ENCODE peak calls at places on chromosomes 3 and 15, in eight cellular contexts. T is fibroblast of mammary gland, X is sigmoid colon, P is heart left ventricle, S is choroid plexus epithelial cell, C is kidney epithelial cell, Y is astrocyte of the spinal cord, H is pancreas. W is an unnamed sample.

GRCh38 chr3:52983336-52983807 is 62.5 kb downstream of the SFMBT1 start:
- DNase-seq in T (no peak), X (no peak), P (no peak), S (no peak), C (no peak), Y (no peak), H (no peak), W (no peak)

GRCh38 chr3:13688824-13689223 is 139.9 kb downstream of the FBLN2 start:
- DNase-seq in T (no peak), X (no peak), P (no peak), S (no peak), C (no peak), Y (no peak), H (no peak), W (no peak)

GRCh38 chr3:186268616-186269448 is 93.2 kb downstream of the DGKG start:
- DNase-seq in T (peak), X (no peak), P (no peak), S (peak), C (no peak), Y (no peak), H (no peak), W (no peak)

GRCh38 chr3:98812851-98813374 is 49.8 kb downstream of the ST3GAL6 start:
- DNase-seq in T (peak), X (no peak), P (no peak), S (peak), C (no peak), Y (no peak), H (no peak), W (no peak)

GRCh38 chr3:67415504-67415903 is 238.9 kb downstream of the SUCLG2 start:
- DNase-seq in T (peak), X (no peak), P (no peak), S (peak), C (no peak), Y (peak), H (no peak), W (no peak)

GRCh38 chr3:8505621-8506020 is 4.0 kb downstream of the LMCD1 start:
- DNase-seq in T (peak), X (no peak), P (no peak), S (no peak), C (no peak), Y (no peak), H (peak), W (no peak)

GRCh38 chr15:75123395-75123794 is 78.3 kb upstream of the C15orf39 start:
- DNase-seq in T (peak), X (no peak), P (no peak), S (peak), C (no peak), Y (peak), H (no peak), W (no peak)

GRCh38 chr15:68578175-68578959 is 426 bp upstream of the CORO2B start:
- DNase-seq in T (peak), X (peak), P (peak), S (peak), C (no peak), Y (peak), H (peak), W (peak)

GRCh38 chr3:48511551-48511950 is 7.6 kb upstream of the SHISA5 start:
- DNase-seq in T (no peak), X (no peak), P (no peak), S (no peak), C (no peak), Y (no peak), H (no peak), W (no peak)

GRCh38 chr3:142278451-142278850 is 53.1 kb upstream of the GK5 start:
- DNase-seq in T (peak), X (no peak), P (no peak), S (peak), C (no peak), Y (peak), H (no peak), W (no peak)

GRCh38 chr15:50968353-50968752 is 59.9 kb downstream of the AP4E1 start:
- DNase-seq in T (peak), X (no peak), P (no peak), S (peak), C (no peak), Y (no peak), H (no peak), W (no peak)

GRCh38 chr15:69275933-69276565 is 22.7 kb upstream of the PAQR5 start:
- DNase-seq in T (no peak), X (no peak), P (no peak), S (peak), C (no peak), Y (no peak), H (no peak), W (no peak)

GRCh38 chr3:188126931-188127330 is 27.0 kb upstream of the LPP start:
- DNase-seq in T (no peak), X (no peak), P (peak), S (no peak), C (no peak), Y (no peak), H (no peak), W (no peak)
- TF ChIP-seq CTCF in T (no peak), X (no peak), P (no peak), S (no peak), C (no peak), Y (no peak), H (no peak), W (no peak)

GRCh38 chr3:197001972-197002700 is 27.5 kb downstream of the MELTF start:
- DNase-seq in T (peak), X (no peak), P (peak), S (peak), C (no peak), Y (peak), H (peak), W (peak)

GRCh38 chr3:197006446-197006845 is 23.2 kb downstream of the MELTF start:
- DNase-seq in T (no peak), X (no peak), P (no peak), S (no peak), C (no peak), Y (no peak), H (no peak), W (peak)

GRCh38 chr3:197001106-197001971 is 28.3 kb downstream of the MELTF start:
- DNase-seq in T (no peak), X (peak), P (no peak), S (no peak), C (no peak), Y (no peak), H (no peak), W (peak)

GRCh38 chr3:197002701-197003454 is 26.7 kb downstream of the MELTF start:
- DNase-seq in T (peak), X (peak), P (peak), S (peak), C (peak), Y (peak), H (peak), W (peak)

GRCh38 chr3:197003461-197004385 is 25.9 kb downstream of the MELTF start:
- DNase-seq in T (peak), X (no peak), P (no peak), S (no peak), C (no peak), Y (no peak), H (peak), W (peak)
- TF ChIP-seq CTCF in T (no peak), X (no peak), P (no peak), S (no peak), C (no peak), Y (no peak), H (no peak), W (no peak)

GRCh38 chr3:119428538-119428937 is 34.9 kb downstream of the TMEM39A start:
- DNase-seq in T (peak), X (no peak), P (no peak), S (peak), C (no peak), Y (no peak), H (no peak), W (no peak)
- TF ChIP-seq CTCF in T (peak), X (no peak), P (no peak), S (peak), C (no peak), Y (no peak), H (no peak), W (peak)

GRCh38 chr3:9717050-9717555 is 13.5 kb downstream of the CPNE9 start:
- DNase-seq in T (no peak), X (no peak), P (no peak), S (no peak), C (no peak), Y (no peak), H (no peak), W (no peak)

GRCh38 chr3:9715127-9715526 is 11.5 kb downstream of the CPNE9 start:
- DNase-seq in T (no peak), X (no peak), P (no peak), S (no peak), C (no peak), Y (no peak), H (no peak), W (no peak)

GRCh38 chr3:9718118-9718517 is 13.4 kb upstream of the BRPF1 start:
- DNase-seq in T (no peak), X (no peak), P (no peak), S (no peak), C (no peak), Y (no peak), H (no peak), W (no peak)

GRCh38 chr3:9717563-9717962 is 13.9 kb downstream of the CPNE9 start:
- DNase-seq in T (no peak), X (no peak), P (no peak), S (no peak), C (no peak), Y (no peak), H (no peak), W (no peak)

DNA sequence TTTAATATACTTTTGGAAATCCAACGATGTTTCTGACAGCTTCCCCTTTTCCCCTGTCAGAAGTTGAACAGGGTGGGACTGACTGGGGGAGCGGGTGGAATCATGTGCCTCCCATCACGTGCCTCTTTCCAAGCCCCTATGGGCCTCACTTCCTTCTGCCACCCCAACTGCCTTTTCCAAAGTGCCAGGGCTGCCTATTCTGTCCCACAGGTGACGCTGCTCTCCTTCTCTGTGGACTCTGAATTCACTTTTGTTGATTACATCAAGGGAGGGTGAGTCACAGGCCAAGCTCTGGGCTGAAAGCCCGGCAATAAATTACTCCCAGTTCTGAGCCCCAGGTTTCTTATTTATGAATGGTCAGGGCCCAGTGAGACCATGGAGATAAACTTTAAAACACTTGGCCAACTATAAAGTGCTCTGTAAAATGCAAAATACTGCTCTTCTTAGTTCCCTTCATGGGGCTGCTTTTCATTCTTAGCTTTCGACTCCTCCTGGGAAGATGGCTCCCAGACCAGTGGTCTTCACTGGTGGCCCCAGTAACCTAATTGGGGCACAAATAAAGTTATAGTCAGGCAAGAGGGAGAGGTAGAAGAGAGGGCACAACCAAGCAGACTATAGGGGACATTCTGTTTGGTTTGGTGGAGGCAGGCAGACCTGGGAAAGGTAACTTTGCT is 12.3 kb downstream of the CPNE9 start:
- DNase-seq in T (peak), X (peak), P (peak), S (peak), C (peak), Y (peak), H (peak), W (no peak)
- TF ChIP-seq CTCF in T (peak), X (peak), P (peak), S (peak), C (peak), Y (peak), H (peak), W (peak)

DNA sequence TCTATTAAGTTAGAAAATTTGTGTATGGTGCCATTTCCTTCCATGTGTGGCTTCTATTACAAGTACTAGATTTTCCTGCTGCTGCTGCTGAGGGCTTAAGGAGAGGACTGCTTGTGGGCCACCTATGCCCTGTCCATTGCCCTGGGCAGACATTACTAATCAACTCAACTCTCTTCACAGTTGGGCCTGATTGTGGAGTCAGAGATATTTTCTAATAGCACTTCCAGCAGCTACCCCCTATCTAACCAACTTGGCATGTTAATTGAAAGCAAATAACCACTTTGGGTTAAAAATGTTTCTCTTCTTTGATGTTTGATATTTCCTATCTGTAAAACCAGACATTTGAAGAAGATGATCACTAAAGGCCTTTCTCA is 242.0 kb downstream of the EDEM1 start:
- DNase-seq in T (no peak), X (no peak), P (no peak), S (no peak), C (no peak), Y (no peak), H (no peak), W (no peak)
- TF ChIP-seq CTCF in T (no peak), X (no peak), P (no peak), S (no peak), C (no peak), Y (no peak), H (no peak), W (no peak)

GRCh38 chr3:23811117-23811487 is 5.3 kb downstream of the UBE2E1 start:
- DNase-seq in T (no peak), X (no peak), P (no peak), S (peak), C (no peak), Y (no peak), H (no peak), W (no peak)
- TF ChIP-seq CTCF in T (no peak), X (no peak), P (no peak), S (no peak), C (no peak), Y (no peak), H (no peak), W (peak)